ENCODE peak calls at places on chromosomes 11 and 22, in nine cellular contexts. V, A, J, Z, E, O, W, G and C are unnamed samples.

GRCh38 chr22:24009227-24010017 is 1.7 kb upstream of the CABIN1 start:
- DNase-seq in V (no peak), A (no peak), J (no peak), Z (no peak), E (no peak), O (no peak), W (no peak), G (no peak), C (no peak)

GRCh38 chr11:43376065-43376464 is 17.3 kb downstream of the TTC17 start:
- DNase-seq in V (no peak), A (no peak), J (no peak), Z (no peak), E (peak; percentile 10), O (no peak), W (no peak), G (no peak), C (no peak)

GRCh38 chr22:17501679-17502285 is 61.5 kb upstream of the SLC25A18 start:
- DNase-seq in V (no peak), A (no peak), J (peak; percentile 63), Z (no peak), E (peak; percentile 79), O (peak; percentile 66), W (peak; percentile 9), G (peak; percentile 18), C (peak; percentile 62)

GRCh38 chr11:42526366-42526765 is 785.4 kb upstream of the API5 start:
- DNase-seq in V (no peak), A (no peak), J (no peak), Z (no peak), E (no peak), O (no peak), W (no peak), G (no peak), C (no peak)

GRCh38 chr11:13008625-13009475 is at the start of gene RASSF10:
- DNase-seq in V (no peak), A (peak; percentile 23), J (no peak), Z (peak; percentile 94), E (peak; percentile 20), O (no peak), W (peak; percentile 85), G (peak; percentile 61), C (no peak)

GRCh38 chr11:48078661-48079060 is 98.3 kb downstream of the PTPRJ start:
- DNase-seq in V (no peak), A (no peak), J (no peak), Z (no peak), E (no peak), O (peak; percentile 19), W (no peak), G (no peak), C (no peak)

GRCh38 chr22:47465222-47465621 is 702.8 kb downstream of the TBC1D22A start:
- DNase-seq in V (no peak), A (no peak), J (no peak), Z (no peak), E (no peak), O (no peak), W (no peak), G (no peak), C (no peak)

GRCh38 chr22:38228873-38229740 is 27.3 kb downstream of the MAFF start:
- DNase-seq in V (no peak), A (no peak), J (no peak), Z (peak; percentile 80), E (peak; percentile 89), O (peak; percentile 57), W (peak; percentile 79), G (peak; percentile 51), C (peak; percentile 49)

GRCh38 chr11:118910309-118911112 is 15.2 kb downstream of the BCL9L start:
- DNase-seq in V (no peak), A (peak; percentile 60), J (peak; percentile 59), Z (peak; percentile 82), E (peak; percentile 44), O (peak; percentile 92), W (peak; percentile 67), G (peak; percentile 72), C (peak; percentile 46)

GRCh38 chr11:78415338-78415737 is 2.3 kb downstream of the GAB2 start:
- DNase-seq in V (no peak), A (no peak), J (no peak), Z (no peak), E (peak; percentile 22), O (no peak), W (no peak), G (no peak), C (no peak)

GRCh38 chr11:115301029-115301428 is 203.2 kb downstream of the CADM1 start:
- DNase-seq in V (no peak), A (no peak), J (no peak), Z (no peak), E (no peak), O (peak; percentile 73), W (no peak), G (no peak), C (no peak)

GRCh38 chr11:123060265-123061000 is 1.5 kb downstream of the HSPA8 start:
- DNase-seq in V (no peak), A (no peak), J (no peak), Z (no peak), E (no peak), O (no peak), W (peak; percentile 20), G (no peak), C (peak; percentile 48)
- TF ChIP-seq POLR2A in V (no peak), A (no peak), J (no peak), Z (no peak), E (no peak), O (peak; percentile 1), W (no peak), G (no peak), C (no peak)

DNA sequence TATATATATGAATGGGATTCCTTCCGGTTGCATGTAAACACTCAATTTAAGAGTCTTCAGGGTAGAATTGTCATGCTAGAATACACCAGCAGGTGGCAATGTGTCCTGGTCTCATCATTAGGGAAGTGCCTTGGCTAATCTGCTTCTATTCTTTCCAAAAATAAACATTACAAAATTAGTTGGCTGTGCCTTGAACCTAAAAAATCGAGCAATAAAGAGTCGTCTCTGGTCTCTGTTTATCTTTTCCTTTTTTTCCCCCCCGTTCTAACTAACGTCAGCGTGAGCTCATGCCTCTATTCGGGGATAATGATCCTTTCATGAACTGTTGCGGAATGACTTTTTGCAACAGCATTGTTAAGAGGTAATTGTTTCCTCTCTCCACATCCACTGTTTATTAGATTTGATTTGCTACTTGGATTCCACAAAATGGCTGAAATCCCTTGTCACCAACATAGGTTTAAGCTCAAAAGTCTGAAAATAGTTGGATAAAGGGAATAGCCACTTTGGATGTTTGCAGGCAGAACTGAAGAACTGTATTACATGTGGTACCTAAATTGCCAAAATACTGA is 1.2 kb upstream of the ARHGEF12 start:
- DNase-seq in V (no peak), A (no peak), J (peak; percentile 97), Z (peak; percentile 64), E (peak; percentile 91), O (peak; percentile 94), W (peak; percentile 74), G (peak; percentile 71), C (peak; percentile 81)
- TF ChIP-seq POLR2A in V (no peak), A (peak; percentile 50), J (no peak), Z (no peak), E (no peak), O (no peak), W (no peak), G (no peak), C (no peak)

DNA sequence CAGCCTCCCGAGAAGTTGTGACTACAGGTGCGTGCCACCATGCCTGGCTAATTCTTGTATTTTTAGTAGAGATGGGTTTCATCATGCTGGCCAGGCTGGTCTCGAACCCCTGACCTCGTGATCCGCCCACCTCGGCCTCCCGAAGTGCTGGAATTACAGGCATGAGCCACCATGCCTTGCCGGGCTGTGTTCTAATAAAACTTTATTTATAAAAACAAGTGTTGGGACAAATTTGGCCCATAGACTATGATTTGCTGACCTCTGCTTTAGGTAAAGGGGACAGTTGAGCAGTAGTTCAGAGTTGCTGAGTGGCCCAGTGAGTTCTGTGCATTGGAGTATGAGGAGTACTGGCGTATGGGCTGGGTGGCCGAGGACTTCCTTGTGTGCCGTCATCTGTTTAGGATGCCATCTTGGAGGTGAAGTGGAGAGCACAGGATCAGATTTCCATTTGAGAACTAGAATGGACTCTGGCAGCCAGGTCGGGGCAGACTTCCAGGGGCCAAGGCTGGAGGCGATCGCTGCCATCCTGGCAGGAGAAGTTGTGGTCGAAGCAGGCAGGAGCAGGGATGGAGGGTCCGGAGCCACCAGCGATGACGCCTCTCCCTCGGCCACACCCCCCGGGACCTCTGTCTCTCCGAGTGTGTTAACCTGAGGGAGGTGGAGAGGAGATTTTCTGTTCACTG is 43.8 kb downstream of the FBLN1 start:
- DNase-seq in V (no peak), A (no peak), J (no peak), Z (no peak), E (no peak), O (no peak), W (no peak), G (no peak), C (no peak)
- TF ChIP-seq POLR2A in V (no peak), A (no peak), J (no peak), Z (no peak), E (no peak), O (no peak), W (no peak), G (no peak), C (no peak)

GRCh38 chr11:45922425-45923082 is at the start of gene LARGE2:
- DNase-seq in V (no peak), A (no peak), J (no peak), Z (peak; percentile 78), E (no peak), O (no peak), W (peak; percentile 45), G (peak; percentile 85), C (no peak)
- TF ChIP-seq POLR2A in V (no peak), A (no peak), J (no peak), Z (no peak), E (no peak), O (no peak), W (no peak), G (peak; percentile 57), C (no peak)

DNA sequence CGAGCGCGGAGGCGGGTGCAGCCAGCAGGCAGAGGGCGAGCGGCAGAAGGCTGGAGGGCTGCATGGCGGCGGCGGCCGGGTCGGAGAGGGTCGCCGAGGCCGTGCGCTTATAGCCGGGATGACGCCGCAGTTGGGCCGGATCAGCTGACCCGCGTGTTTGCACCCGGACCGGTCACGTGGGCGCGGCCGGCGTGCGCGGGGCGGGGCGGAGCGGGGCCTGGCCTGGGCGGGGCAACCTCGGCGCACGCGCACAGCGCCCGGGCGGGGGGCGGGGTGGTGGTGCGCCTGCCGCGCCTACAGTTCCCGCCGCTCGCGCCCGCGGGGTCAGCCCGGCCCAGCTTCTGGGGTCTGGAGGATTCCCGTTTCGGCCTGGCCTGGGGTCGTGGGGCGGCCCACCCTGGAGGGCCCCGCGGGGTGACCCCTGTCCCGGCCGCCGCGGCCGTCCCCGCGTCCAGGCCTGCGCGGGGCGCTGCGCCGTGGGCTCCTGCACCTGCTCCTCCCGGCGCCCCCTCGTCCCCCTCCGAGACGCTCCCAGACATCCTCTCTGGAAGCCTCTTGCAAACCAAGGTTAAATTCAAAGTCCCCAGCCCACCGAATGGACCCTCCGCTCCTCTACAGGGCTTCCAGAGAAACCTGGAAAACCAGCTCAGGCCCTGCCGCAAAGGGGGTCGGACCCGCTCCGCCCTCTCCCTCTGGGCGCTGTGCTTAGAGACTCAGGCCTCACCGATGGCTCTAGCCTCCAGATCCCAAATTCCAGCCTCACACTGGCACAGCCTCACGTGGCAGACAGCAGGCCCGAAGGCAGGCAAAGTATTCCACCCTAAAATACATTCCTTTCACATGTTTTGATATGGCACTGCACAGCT is at the start of gene CTSD:
- DNase-seq in V (no peak), A (peak; percentile 94), J (peak; percentile 83), Z (peak; percentile 94), E (peak; percentile 61), O (peak; percentile 69), W (peak; percentile 93), G (peak; percentile 92), C (peak; percentile 95)
- TF ChIP-seq POLR2A in V (no peak), A (peak; percentile 85), J (peak; percentile 64), Z (no peak), E (peak; percentile 67), O (no peak), W (peak; percentile 78), G (peak; percentile 26), C (peak; percentile 47)